ENCODE peak calls at places on chromosomes 11 and 22, in eight cellular contexts. X, W, I, U, C, L, N and O are unnamed samples.

GRCh38 chr11:65810046-65810868 is 23.4 kb downstream of the OVOL1 start:
- DNase-seq in W (no peak), N (no peak), C (no peak), U (no peak), I (no peak), L (no peak), X (peak), O (no peak)

GRCh38 chr22:35589071-35589735 is 27.9 kb downstream of the MB start:
- DNase-seq in U (no peak), X (no peak), L (peak), W (no peak), I (peak), C (no peak), N (peak), O (peak)

GRCh38 chr11:110490886-110491285 is 61.1 kb downstream of the FDX1 start:
- DNase-seq in I (no peak), W (no peak), N (peak), C (no peak), X (no peak), L (no peak), U (no peak), O (peak)

GRCh38 chr11:83195176-83195531 is 1.6 kb downstream of the ANKRD42 start:
- DNase-seq in L (no peak), C (no peak), I (no peak), X (no peak), U (no peak), N (peak), W (no peak), O (no peak)

GRCh38 chr22:17583151-17583550 is 19.9 kb downstream of the SLC25A18 start:
- DNase-seq in U (no peak), L (no peak), X (no peak), N (no peak), C (no peak), I (no peak), W (no peak), O (no peak)

GRCh38 chr22:19761500-19762314 is 1.1 kb downstream of the TBX1 start:
- DNase-seq in X (no peak), U (no peak), W (no peak), L (no peak), N (no peak), C (no peak), I (no peak), O (no peak)

GRCh38 chr11:45092901-45093760 is 53.3 kb upstream of the PRDM11 start:
- DNase-seq in W (peak), L (no peak), U (no peak), I (no peak), X (no peak), C (no peak), N (peak), O (no peak)

GRCh38 chr11:10450451-10451398 is 4.3 kb upstream of the AMPD3 start:
- DNase-seq in N (peak), X (no peak), L (peak), C (peak), I (peak), W (no peak), U (peak), O (no peak)

GRCh38 chr11:17611049-17611448 is 64.0 kb downstream of the OTOG start:
- DNase-seq in N (no peak), I (no peak), X (no peak), U (no peak), W (no peak), C (no peak), L (no peak), O (no peak)

GRCh38 chr11:28521075-28521474 is 412.9 kb downstream of the METTL15 start:
- DNase-seq in N (no peak), L (no peak), I (no peak), U (no peak), X (no peak), W (no peak), C (no peak), O (no peak)
- TF ChIP-seq CTCF in N (no peak), L (no peak), I (no peak), U (no peak), X (no peak), W (no peak), C (no peak), O (no peak)

GRCh38 chr11:122853261-122853660 is 15.0 kb downstream of the CRTAM start:
- DNase-seq in N (no peak), X (no peak), W (no peak), C (no peak), L (no peak), U (no peak), I (no peak), O (no peak)

GRCh38 chr11:122851366-122852011 is 13.2 kb downstream of the CRTAM start:
- DNase-seq in C (no peak), L (no peak), X (peak), W (no peak), I (no peak), N (no peak), U (no peak), O (no peak)

GRCh38 chr11:122852071-122852831 is 14.0 kb downstream of the CRTAM start:
- DNase-seq in L (no peak), I (no peak), C (no peak), W (no peak), X (no peak), N (peak), U (no peak), O (no peak)

GRCh38 chr11:122850076-122850631 is 11.9 kb downstream of the CRTAM start:
- DNase-seq in X (no peak), C (no peak), I (no peak), N (peak), U (no peak), W (peak), L (no peak), O (no peak)

GRCh38 chr11:122853971-122854446 is 15.7 kb downstream of the CRTAM start:
- DNase-seq in U (peak), N (peak), C (peak), I (peak), L (no peak), W (peak), X (peak), O (peak)
- TF ChIP-seq CTCF in U (peak), N (peak), C (peak), I (peak), L (peak), W (peak), X (peak), O (peak)

GRCh38 chr11:77470971-77471370 is 2.9 kb downstream of the PAK1 start:
- DNase-seq in N (no peak), C (no peak), I (no peak), W (no peak), U (no peak), L (no peak), X (no peak), O (no peak)

GRCh38 chr11:77467993-77468392 is 5.9 kb downstream of the PAK1 start:
- DNase-seq in L (no peak), C (no peak), W (no peak), N (peak), X (no peak), I (no peak), U (no peak), O (no peak)

GRCh38 chr11:77470504-77470903 is 3.4 kb downstream of the PAK1 start:
- DNase-seq in L (no peak), U (no peak), X (no peak), W (no peak), N (no peak), I (no peak), C (no peak), O (no peak)

GRCh38 chr11:77467233-77467632 is 6.7 kb downstream of the PAK1 start:
- DNase-seq in C (no peak), X (no peak), W (no peak), I (no peak), U (no peak), L (no peak), N (no peak), O (no peak)

DNA sequence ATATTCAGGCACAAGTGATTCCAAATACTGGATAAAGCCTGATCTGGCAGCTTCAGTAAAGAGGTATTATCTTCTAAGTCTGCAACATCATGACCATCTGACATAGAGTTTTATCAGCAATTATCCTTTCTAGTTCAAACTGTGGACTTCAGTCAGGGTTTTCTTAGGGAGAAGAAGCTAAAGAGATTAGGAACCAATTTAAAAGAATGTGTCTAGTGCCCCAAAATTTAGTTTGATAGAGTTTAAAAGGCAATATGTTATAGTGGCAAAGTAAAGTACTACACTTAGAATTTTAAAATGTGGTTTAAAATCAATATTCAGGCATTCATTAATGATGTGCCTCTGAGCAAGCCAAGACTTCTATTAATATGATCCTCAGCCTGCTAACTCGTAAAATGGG is 5.4 kb downstream of the PAK1 start:
- DNase-seq in X (no peak), N (no peak), U (no peak), I (no peak), W (no peak), L (no peak), C (no peak), O (no peak)
- TF ChIP-seq CTCF in X (no peak), N (no peak), U (no peak), I (no peak), W (no peak), L (no peak), C (peak), O (peak)

GRCh38 chr11:12233602-12233925 is 123.2 kb downstream of the MICAL2 start:
- DNase-seq in W (no peak), L (no peak), N (peak), X (no peak), U (no peak), C (no peak), I (no peak), O (no peak)

GRCh38 chr11:12229450-12230229 is 119.2 kb downstream of the MICAL2 start:
- DNase-seq in X (no peak), W (no peak), I (peak), C (no peak), N (no peak), L (no peak), U (no peak), O (no peak)

GRCh38 chr11:12234216-12234615 is 123.8 kb downstream of the MICAL2 start:
- DNase-seq in X (no peak), W (peak), N (peak), U (no peak), I (no peak), C (no peak), L (no peak), O (no peak)

GRCh38 chr11:12232819-12233601 is 122.6 kb downstream of the MICAL2 start:
- DNase-seq in W (peak), C (no peak), U (no peak), L (no peak), N (peak), X (no peak), I (no peak), O (no peak)

GRCh38 chr11:12232160-12232559 is 121.8 kb downstream of the MICAL2 start:
- DNase-seq in I (no peak), C (no peak), X (no peak), W (no peak), N (no peak), U (no peak), L (no peak), O (no peak)
- TF ChIP-seq CTCF in I (no peak), C (no peak), X (no peak), W (no peak), N (no peak), U (no peak), L (no peak), O (no peak)